ENCODE peak calls at places on chromosome X, in four cellular contexts. C is naive thymus-derived CD4-positive, alpha-beta T cell; L is CD8-positive, alpha-beta memory T cell; M is left lung. E is an unnamed sample.

GRCh38 chrX:121307441-121307840 is 260.0 kb downstream of the GLUD2 start:
- DNase-seq in C (no peak), L (no peak), M (no peak), E (no peak)

GRCh38 chrX:136810493-136810892 is 29.8 kb upstream of the ARHGEF6 start:
- DNase-seq in C (peak), L (no peak), M (no peak), E (no peak)

GRCh38 chrX:132041016-132041415 is 17.9 kb downstream of the STK26 start:
- DNase-seq in C (no peak), L (no peak), M (no peak), E (no peak)

GRCh38 chrX:48971325-48972213 is at the start of gene KCND1:
- DNase-seq in C (no peak), L (no peak), M (no peak), E (no peak)

GRCh38 chrX:119970574-119970973 is 27.0 kb upstream of the NKAP start:
- DNase-seq in C (no peak), L (no peak), M (no peak), E (no peak)

GRCh38 chrX:132591719-132592275 is 103.0 kb upstream of the MBNL3 start:
- DNase-seq in C (no peak), L (no peak), M (no peak), E (no peak)

GRCh38 chrX:13432376-13432775 is 112.5 kb upstream of the ATXN3L start:
- DNase-seq in C (no peak), L (no peak), M (no peak), E (no peak)

GRCh38 chrX:115311666-115312065 is 22.2 kb downstream of the LUZP4 start:
- DNase-seq in C (no peak), L (no peak), M (no peak), E (no peak)

GRCh38 chrX:17535229-17535628 is 160.2 kb downstream of the NHS start:
- DNase-seq in C (peak), L (peak), M (no peak), E (no peak)

GRCh38 chrX:139448996-139449395 is 81.5 kb upstream of the F9 start:
- DNase-seq in C (no peak), L (no peak), M (no peak), E (no peak)

GRCh38 chrX:285076-285677 is 4.0 kb downstream of the PLCXD1 start:
- DNase-seq in C (no peak), L (no peak), M (peak), E (peak)

GRCh38 chrX:7889138-7889537 is 38.1 kb downstream of the PNPLA4 start:
- DNase-seq in C (no peak), L (no peak), M (no peak), E (no peak)

GRCh38 chrX:120457766-120458180 is 11.3 kb downstream of the LAMP2 start:
- DNase-seq in C (peak), L (no peak), M (no peak), E (no peak)

GRCh38 chrX:71143508-71143907 is 1.1 kb upstream of the NLGN3 start:
- DNase-seq in C (no peak), L (no peak), M (no peak), E (no peak)

GRCh38 chrX:87518504-87518903 is 902 bp downstream of the KLHL4 start:
- DNase-seq in C (no peak), L (no peak), M (no peak), E (no peak)